ENCODE peak calls at places on chromosomes 7 and 10, in eight cellular contexts. G is neural progenitor cell, V is endothelial cell, Z is upper lobe of left lung, W is AG09309, I is mammary epithelial cell, U is fibroblast of mammary gland, B is choroid plexus epithelial cell. O is an unnamed sample.

GRCh38 chr7:1532456-1533254 is 2.2 kb downstream of the MAFK start:
- DNase-seq in G (no peak), V (no peak), Z (peak), W (peak), I (peak), U (peak), B (peak), O (peak)

GRCh38 chr7:87058739-87059524 is 522 bp downstream of the ELAPOR2 start:
- DNase-seq in G (peak), V (peak), Z (peak), W (no peak), I (no peak), U (no peak), B (peak), O (no peak)

GRCh38 chr7:85628187-85628586 is 441.3 kb upstream of the SEMA3D start:
- DNase-seq in G (no peak), V (no peak), Z (no peak), W (no peak), I (no peak), U (no peak), B (no peak), O (no peak)

GRCh38 chr10:70265032-70265689 is 18.6 kb downstream of the NPFFR1 start:
- DNase-seq in G (peak), V (peak), Z (peak), W (no peak), I (peak), U (no peak), B (peak), O (no peak)

GRCh38 chr7:91636129-91636724 is 244.3 kb downstream of the MTERF1 start:
- DNase-seq in G (peak), V (peak), Z (no peak), W (no peak), I (peak), U (peak), B (peak), O (peak)

GRCh38 chr7:93117852-93118530 is at the start of gene SAMD9:
- DNase-seq in G (no peak), V (no peak), Z (peak), W (peak), I (peak), U (peak), B (peak), O (peak)

GRCh38 chr7:36370046-36370445 is 19.6 kb upstream of the ANLN start:
- DNase-seq in G (no peak), V (no peak), Z (no peak), W (no peak), I (no peak), U (no peak), B (no peak), O (no peak)

GRCh38 chr10:13944901-13945300 is 358.1 kb downstream of the PRPF18 start:
- DNase-seq in G (no peak), V (no peak), Z (no peak), W (no peak), I (no peak), U (no peak), B (no peak), O (no peak)

GRCh38 chr7:132655071-132655761 is 78.9 kb upstream of the PLXNA4 start:
- DNase-seq in G (peak), V (peak), Z (peak), W (no peak), I (no peak), U (peak), B (peak), O (peak)

GRCh38 chr7:77791336-77791735 is 6.9 kb downstream of the TMEM60 start:
- DNase-seq in G (no peak), V (no peak), Z (no peak), W (no peak), I (no peak), U (no peak), B (no peak), O (no peak)

GRCh38 chr7:151062399-151063211 is 3.2 kb downstream of the SLC4A2 start:
- DNase-seq in G (peak), V (peak), Z (peak), W (no peak), I (peak), U (peak), B (peak), O (peak)

GRCh38 chr7:131638641-131639430 is 82.4 kb upstream of the PODXL start:
- DNase-seq in G (no peak), V (no peak), Z (no peak), W (no peak), I (no peak), U (no peak), B (no peak), O (no peak)

GRCh38 chr10:127485153-127485857 is 63.8 kb upstream of the NPS start:
- DNase-seq in G (peak), V (peak), Z (no peak), W (peak), I (peak), U (peak), B (peak), O (peak)

GRCh38 chr7:101121996-101122932 is 4.6 kb upstream of the SERPINE1 start:
- DNase-seq in G (peak), V (peak), Z (peak), W (peak), I (peak), U (peak), B (peak), O (peak)

GRCh38 chr7:38660427-38661099 is 29.4 kb upstream of the AMPH start:
- DNase-seq in G (peak), V (peak), Z (peak), W (no peak), I (peak), U (peak), B (peak), O (peak)

GRCh38 chr10:43238462-43238861 is 28.4 kb downstream of the RASGEF1A start:
- DNase-seq in G (no peak), V (no peak), Z (peak), W (no peak), I (no peak), U (no peak), B (no peak), O (no peak)

GRCh38 chr10:123669901-123670300 is 3.7 kb downstream of the GPR26 start:
- DNase-seq in G (no peak), V (no peak), Z (no peak), W (no peak), I (peak), U (peak), B (no peak), O (no peak)

GRCh38 chr10:7121154-7121797 is 289.6 kb downstream of the SFMBT2 start:
- DNase-seq in G (peak), V (peak), Z (peak), W (no peak), I (peak), U (peak), B (peak), O (peak)

GRCh38 chr10:102814873-102815661 is 22.1 kb downstream of the CYP17A1 start:
- DNase-seq in G (no peak), V (no peak), Z (peak), W (no peak), I (no peak), U (peak), B (peak), O (peak)

GRCh38 chr10:112246-112645 is 23.0 kb upstream of the ZMYND11 start:
- DNase-seq in G (no peak), V (no peak), Z (peak), W (no peak), I (peak), U (no peak), B (no peak), O (peak)

GRCh38 chr7:93889261-93889660 is 1.3 kb downstream of the TFPI2 start:
- DNase-seq in G (no peak), V (no peak), Z (no peak), W (no peak), I (peak), U (peak), B (peak), O (peak)

GRCh38 chr10:61471491-61471890 is 18.3 kb upstream of the TMEM26 start:
- DNase-seq in G (no peak), V (no peak), Z (no peak), W (no peak), I (no peak), U (no peak), B (peak), O (peak)

GRCh38 chr7:25856056-25856780 is 295.8 kb upstream of the NFE2L3 start:
- DNase-seq in G (peak), V (no peak), Z (no peak), W (no peak), I (no peak), U (peak), B (peak), O (peak)

GRCh38 chr7:154987571-154987970 is 15.4 kb downstream of the PAXIP1 start:
- DNase-seq in G (no peak), V (no peak), Z (no peak), W (no peak), I (no peak), U (no peak), B (no peak), O (no peak)

GRCh38 chr7:157995815-157996214 is 591.8 kb downstream of the PTPRN2 start:
- DNase-seq in G (no peak), V (no peak), Z (no peak), W (no peak), I (no peak), U (no peak), B (no peak), O (no peak)

GRCh38 chr7:147079083-147079482 is 962.5 kb downstream of the CNTNAP2 start:
- DNase-seq in G (no peak), V (no peak), Z (no peak), W (no peak), I (no peak), U (no peak), B (no peak), O (no peak)

GRCh38 chr7:108128514-108128913 is 1.6 kb downstream of the LAMB4 start:
- DNase-seq in G (no peak), V (no peak), Z (no peak), W (no peak), I (no peak), U (no peak), B (no peak), O (no peak)

GRCh38 chr7:108129018-108129965 is 869 bp downstream of the LAMB4 start:
- DNase-seq in G (no peak), V (no peak), Z (no peak), W (no peak), I (no peak), U (no peak), B (peak), O (peak)

GRCh38 chr7:108127461-108127860 is 2.7 kb downstream of the LAMB4 start:
- DNase-seq in G (no peak), V (no peak), Z (no peak), W (no peak), I (peak), U (no peak), B (no peak), O (no peak)

GRCh38 chr7:108132551-108133265 is 2.5 kb upstream of the LAMB4 start:
- DNase-seq in G (peak), V (no peak), Z (no peak), W (no peak), I (peak), U (no peak), B (no peak), O (peak)

GRCh38 chr7:108130261-108130660 is at the start of gene LAMB4:
- DNase-seq in G (no peak), V (no peak), Z (no peak), W (no peak), I (no peak), U (no peak), B (no peak), O (no peak)
- TF ChIP-seq CTCF in G (no peak), V (no peak), Z (no peak), W (no peak), I (no peak), U (no peak), B (no peak), O (no peak)

GRCh38 chr10:73815719-73816030 is 4.3 kb upstream of the NDST2 start:
- DNase-seq in G (no peak), V (no peak), Z (no peak), W (no peak), I (no peak), U (no peak), B (no peak), O (no peak)

GRCh38 chr10:73814276-73814895 is 3.0 kb upstream of the NDST2 start:
- DNase-seq in G (no peak), V (no peak), Z (no peak), W (no peak), I (no peak), U (no peak), B (no peak), O (no peak)

GRCh38 chr10:73816917-73817729 is 5.7 kb upstream of the NDST2 start:
- DNase-seq in G (no peak), V (no peak), Z (peak), W (no peak), I (no peak), U (no peak), B (no peak), O (peak)

GRCh38 chr10:73813333-73813732 is 1.9 kb upstream of the NDST2 start:
- DNase-seq in G (no peak), V (no peak), Z (no peak), W (no peak), I (no peak), U (no peak), B (no peak), O (no peak)

DNA sequence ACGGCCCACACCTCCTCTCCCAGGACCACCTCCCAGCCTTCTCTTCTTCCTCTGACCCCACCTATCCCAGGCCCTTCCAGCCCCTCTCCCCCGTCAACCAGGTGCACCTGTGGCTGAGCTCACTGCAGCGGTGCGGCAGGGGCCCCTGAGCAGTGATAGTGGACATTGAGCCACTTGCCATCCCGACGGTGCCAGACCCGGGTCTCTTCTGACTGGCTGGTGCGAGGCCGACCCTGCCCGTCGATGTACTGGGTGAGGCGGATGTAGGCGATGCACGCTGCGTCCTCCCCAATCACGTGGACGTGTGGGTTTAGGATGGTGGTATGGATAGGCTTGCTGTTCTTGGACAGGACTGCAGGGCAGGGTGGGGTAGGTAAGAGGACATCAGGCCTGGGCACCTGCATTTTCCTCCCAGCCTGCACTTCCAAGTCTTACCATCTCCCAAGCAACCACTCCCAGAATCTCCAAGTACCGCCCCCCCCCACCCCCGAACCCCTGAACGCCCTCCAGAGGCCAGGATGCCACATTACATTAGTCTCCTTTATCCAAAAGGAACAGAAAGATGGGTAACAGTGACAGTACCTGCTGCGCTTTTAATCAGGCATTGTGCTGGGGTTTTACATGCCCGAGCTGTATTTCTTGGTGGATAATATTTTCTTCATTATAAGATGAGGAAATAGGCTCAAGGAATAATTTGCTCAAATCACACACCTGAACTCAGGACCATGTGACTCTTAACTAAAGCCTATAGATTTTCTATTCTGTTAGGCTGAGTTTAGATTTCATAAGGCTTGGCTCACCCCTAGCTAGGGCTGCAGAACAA is 3.7 kb upstream of the NDST2 start:
- DNase-seq in G (peak), V (no peak), Z (no peak), W (no peak), I (no peak), U (peak), B (no peak), O (no peak)
- TF ChIP-seq CTCF in G (peak), V (peak), Z (no peak), W (peak), I (peak), U (peak), B (peak), O (no peak)

GRCh38 chr10:5694573-5694972 is 9.9 kb downstream of the TASOR2 start:
- DNase-seq in G (no peak), V (no peak), Z (no peak), W (no peak), I (no peak), U (no peak), B (no peak), O (no peak)

GRCh38 chr10:5692476-5693358 is 8.1 kb downstream of the TASOR2 start:
- DNase-seq in G (peak), V (peak), Z (peak), W (no peak), I (peak), U (peak), B (peak), O (peak)

GRCh38 chr10:5697342-5697741 is 12.7 kb downstream of the TASOR2 start:
- DNase-seq in G (no peak), V (no peak), Z (no peak), W (no peak), I (no peak), U (no peak), B (no peak), O (no peak)

DNA sequence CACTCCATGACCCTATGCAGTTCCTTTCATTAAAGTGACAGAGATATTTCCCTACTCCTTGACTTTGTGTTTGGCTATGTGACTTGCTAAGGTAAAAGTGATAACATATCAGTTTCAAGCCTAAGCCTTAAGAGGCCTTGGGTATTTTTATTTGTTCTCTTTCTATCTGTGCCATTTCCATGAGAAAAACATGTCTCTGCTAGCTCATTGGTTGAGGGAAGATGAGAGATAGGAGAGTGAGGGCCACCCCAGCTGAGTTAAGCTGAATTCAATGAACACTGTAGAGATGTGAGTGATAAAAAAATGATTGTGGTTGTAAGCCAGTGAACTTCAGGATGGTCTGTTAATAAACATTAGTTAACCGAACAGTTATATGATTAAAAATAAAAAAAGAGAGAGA is 13.4 kb downstream of the TASOR2 start:
- DNase-seq in G (no peak), V (no peak), Z (no peak), W (no peak), I (no peak), U (no peak), B (no peak), O (no peak)
- TF ChIP-seq CTCF in G (no peak), V (no peak), Z (no peak), W (no peak), I (no peak), U (no peak), B (no peak), O (no peak)

DNA sequence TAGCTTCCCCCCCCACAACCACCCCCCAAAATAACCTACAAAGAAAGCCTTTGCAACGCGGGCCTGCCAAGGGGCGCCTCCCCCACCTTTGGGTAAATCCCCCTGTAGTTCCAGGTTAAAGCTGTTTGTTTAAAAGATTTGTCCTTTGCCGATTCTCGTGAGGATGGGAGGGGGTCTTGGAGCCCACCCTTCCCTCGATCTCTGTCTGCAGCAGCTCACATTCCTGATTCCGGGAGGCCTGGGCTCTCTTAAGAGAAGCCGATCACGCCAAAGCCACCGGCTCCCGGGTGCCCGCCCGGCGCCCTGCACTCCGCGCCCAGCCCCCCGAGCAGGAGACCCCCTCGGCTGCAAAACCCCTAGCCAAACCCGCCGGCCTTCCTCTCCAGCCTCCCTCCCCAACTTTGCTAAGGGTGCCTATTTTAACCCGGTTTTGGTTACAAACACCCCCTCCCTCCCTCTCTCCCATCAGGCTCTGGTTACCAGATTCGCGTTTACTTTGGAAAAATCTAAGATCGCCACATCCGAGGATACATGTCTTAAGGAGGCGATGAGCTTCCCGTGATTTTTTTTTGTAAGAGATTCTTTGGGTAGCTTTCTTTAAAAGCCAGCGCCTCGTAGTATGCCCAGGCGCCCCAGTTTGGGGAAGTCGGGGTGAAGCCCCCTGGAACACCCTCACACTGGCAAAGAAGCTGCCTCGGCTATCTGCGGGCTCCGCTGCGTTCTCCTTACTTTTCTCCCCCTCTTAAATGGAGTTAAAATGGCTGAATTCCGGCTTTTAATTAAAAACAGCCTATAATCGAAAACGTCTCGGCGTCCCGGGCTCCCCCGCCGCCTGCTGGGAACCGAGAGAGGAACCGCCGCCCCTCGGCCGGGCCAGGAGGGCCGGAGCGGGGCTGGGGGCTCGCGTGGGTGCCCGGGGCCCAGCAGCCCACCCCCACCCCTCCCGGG is 1.0 kb downstream of the TNRC18 start:
- DNase-seq in G (peak), V (peak), Z (no peak), W (no peak), I (no peak), U (peak), B (peak), O (peak)
- TF ChIP-seq CTCF in G (no peak), V (no peak), Z (no peak), W (peak), I (peak), U (no peak), B (peak), O (no peak)

GRCh38 chr7:23597064-23597907 is at the start of gene CCDC126:
- DNase-seq in G (peak), V (peak), Z (peak), W (peak), I (peak), U (peak), B (peak), O (peak)
- TF ChIP-seq CTCF in G (no peak), V (no peak), Z (no peak), W (no peak), I (no peak), U (no peak), B (no peak), O (no peak)

DNA sequence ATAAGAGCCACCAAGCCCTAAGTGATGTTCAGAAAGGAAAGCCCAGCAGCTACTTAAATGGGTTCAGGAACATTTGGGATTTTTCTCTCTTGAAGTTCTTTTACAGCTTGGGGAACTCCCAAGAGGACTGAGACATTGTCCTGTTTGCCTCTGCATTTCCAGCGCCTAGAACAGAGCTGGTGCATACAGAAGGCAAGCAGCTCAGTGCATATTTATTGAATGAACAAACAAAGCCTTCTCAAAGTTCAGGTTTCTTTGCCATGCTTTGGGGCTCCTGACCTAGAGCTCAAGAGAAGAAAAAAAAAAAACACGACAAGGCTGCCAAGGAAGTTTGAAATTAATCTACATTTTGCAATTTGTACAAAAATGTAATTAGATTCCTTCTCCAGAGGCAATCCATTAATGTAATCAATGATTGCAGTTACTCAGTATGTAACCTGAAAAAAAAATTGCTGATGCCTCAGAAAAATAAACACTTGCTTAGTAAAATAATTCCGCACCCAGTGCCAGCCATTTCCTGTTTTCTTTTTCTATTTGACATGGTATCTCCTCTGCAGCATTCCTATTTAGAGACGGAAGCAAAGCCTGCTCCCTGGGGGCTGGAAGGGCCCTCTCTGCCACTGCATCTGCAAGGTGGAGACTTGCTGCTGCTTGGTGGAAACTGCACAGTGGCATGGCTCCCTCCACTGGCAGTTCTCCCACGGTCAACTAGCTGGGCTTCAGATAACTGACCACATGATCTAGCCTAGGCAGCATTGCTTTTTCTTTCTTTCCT is 157.3 kb downstream of the TMEM178B start:
- DNase-seq in G (peak), V (peak), Z (no peak), W (no peak), I (no peak), U (peak), B (peak), O (peak)
- TF ChIP-seq CTCF in G (peak), V (no peak), Z (no peak), W (no peak), I (peak), U (peak), B (peak), O (peak)